ENCODE peak calls at places on chromosomes 13 and 19, in nine cellular contexts. B is psoas muscle; L is left ventricle myocardium inferior; P is SJSA1; A is breast epithelium; Q is lower lobe of right lung; N is bronchial epithelial cell; H is epithelial cell of esophagus; E is CD8-positive, alpha-beta T cell. Z is an unnamed sample.

GRCh38 chr19:17862711-17863519 is 3.2 kb downstream of the RPL18A start:
- DNase-seq in B (no peak), E (no peak), Q (no peak), P (no peak), L (no peak), N (no peak), H (no peak), A (no peak), Z (no peak)

GRCh38 chr13:90201198-90201597 is 1146.3 kb upstream of the MIR17HG start:
- DNase-seq in N (peak), L (no peak), H (peak), A (no peak), E (no peak), B (no peak), P (no peak), Q (no peak), Z (no peak)

GRCh38 chr13:40149611-40150283 is 494.3 kb downstream of the COG6 start:
- DNase-seq in P (peak), H (peak), N (peak), Q (no peak), B (no peak), A (no peak), E (no peak), L (no peak), Z (peak)

GRCh38 chr19:47587295-47587694 is 14.3 kb upstream of the ZNF541 start:
- DNase-seq in B (no peak), L (no peak), N (peak), H (peak), P (peak), A (no peak), Q (no peak), E (no peak), Z (no peak)

GRCh38 chr13:92346046-92346445 is 880.6 kb upstream of the GPC6 start:
- DNase-seq in B (no peak), L (no peak), A (no peak), P (no peak), H (no peak), Q (no peak), E (no peak), N (no peak), Z (no peak)

GRCh38 chr13:26529441-26529840 is 28.0 kb upstream of the WASF3 start:
- DNase-seq in P (peak), E (no peak), L (peak), Q (no peak), H (peak), N (peak), A (no peak), B (peak), Z (peak)

GRCh38 chr19:55257461-55258411 is 1.1 kb downstream of the PPP6R1 start:
- DNase-seq in H (peak), A (no peak), L (no peak), E (no peak), N (no peak), B (no peak), Q (no peak), P (peak), Z (peak)

GRCh38 chr19:6800991-6801396 is 28.5 kb downstream of the VAV1 start:
- DNase-seq in L (no peak), H (peak), E (no peak), Q (no peak), B (no peak), N (peak), A (no peak), P (no peak), Z (no peak)

GRCh38 chr13:51912511-51913225 is 50.9 kb downstream of the CCDC70 start:
- DNase-seq in P (no peak), Q (no peak), A (no peak), N (no peak), B (no peak), E (no peak), L (no peak), H (no peak), Z (no peak)

GRCh38 chr13:75226755-75227435 is 255.1 kb downstream of the TBC1D4 start:
- DNase-seq in Q (no peak), A (no peak), B (no peak), H (peak), P (no peak), L (no peak), N (peak), E (no peak), Z (no peak)

GRCh38 chr13:112777637-112778406 is 88.0 kb downstream of the ATP11A start:
- DNase-seq in Q (peak), P (no peak), E (no peak), L (no peak), H (peak), N (peak), A (no peak), B (no peak), Z (peak)

GRCh38 chr13:28753208-28753892 is 34.6 kb upstream of the SLC46A3 start:
- DNase-seq in P (peak), B (no peak), N (peak), E (no peak), H (peak), L (peak), A (peak), Q (peak), Z (peak)

GRCh38 chr13:32224916-32225315 is 90.2 kb downstream of the ZAR1L start:
- DNase-seq in P (no peak), A (no peak), B (no peak), H (no peak), E (no peak), N (no peak), L (no peak), Q (no peak), Z (no peak)

GRCh38 chr19:44451687-44452086 is 3.4 kb upstream of the ZNF229 start:
- DNase-seq in P (no peak), H (no peak), B (no peak), N (no peak), L (no peak), A (no peak), E (no peak), Q (no peak), Z (no peak)

GRCh38 chr19:33374406-33374703 is 846 bp downstream of the CEBPG start:
- DNase-seq in H (peak), E (no peak), Q (no peak), P (no peak), B (no peak), L (no peak), N (peak), A (no peak), Z (no peak)

GRCh38 chr13:52650731-52651130 is 1.9 kb upstream of the SUGT1 start:
- DNase-seq in E (no peak), H (no peak), L (no peak), A (no peak), Q (no peak), B (no peak), N (no peak), P (no peak), Z (no peak)

GRCh38 chr19:4707956-4708650 is 15.5 kb downstream of the DPP9 start:
- DNase-seq in P (no peak), H (no peak), E (no peak), A (no peak), L (peak), B (peak), N (no peak), Q (no peak), Z (peak)

GRCh38 chr19:49387936-49388372 is at the start of gene KASH5:
- DNase-seq in A (peak), N (peak), Q (peak), L (peak), P (no peak), E (peak), H (peak), B (peak), Z (peak)

DNA sequence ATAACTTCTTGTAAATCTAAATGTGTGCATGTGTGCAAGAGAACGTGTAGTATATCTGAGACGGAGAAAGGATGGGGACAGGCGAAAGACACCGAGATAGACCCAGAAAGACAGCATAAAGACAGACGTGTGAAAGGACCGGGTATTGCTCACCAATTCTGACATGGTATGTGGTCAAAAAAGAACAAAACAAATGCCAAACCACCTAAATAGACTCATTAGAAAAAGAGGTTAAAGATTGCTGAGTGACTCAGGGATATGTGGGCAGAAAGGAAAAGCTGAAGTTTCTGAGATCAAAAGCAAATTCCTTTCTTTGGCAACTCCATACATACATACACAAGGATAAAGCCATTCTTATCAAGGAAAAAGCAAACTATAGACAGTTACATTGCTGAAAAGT is 179.7 kb upstream of the TSC22D1 start:
- DNase-seq in P (peak), N (peak), A (no peak), E (no peak), L (no peak), B (no peak), H (peak), Q (no peak), Z (no peak)
- H3K4me3 ChIP-seq in P (no peak), N (no peak), A (no peak), E (no peak), L (no peak), B (no peak), H (no peak), Q (no peak), Z (no peak)

GRCh38 chr19:39082745-39083598 is 1.2 kb upstream of the ACP7 start:
- DNase-seq in L (no peak), Q (no peak), A (no peak), P (no peak), B (no peak), N (peak), E (no peak), H (peak), Z (no peak)
- H3K4me3 ChIP-seq in L (no peak), Q (no peak), A (peak), P (no peak), B (no peak), N (peak), E (peak), H (peak), Z (no peak)

GRCh38 chr19:41505105-41505504 is 62.1 kb downstream of the ERICH4 start:
- DNase-seq in L (no peak), E (no peak), P (no peak), Q (no peak), A (no peak), B (no peak), H (no peak), N (no peak), Z (no peak)

GRCh38 chr19:41495589-41495988 is 52.6 kb downstream of the ERICH4 start:
- DNase-seq in E (no peak), Q (no peak), P (no peak), L (no peak), B (no peak), A (no peak), H (no peak), N (no peak), Z (no peak)

GRCh38 chr19:41501854-41502253 is 58.9 kb downstream of the ERICH4 start:
- DNase-seq in L (no peak), P (no peak), E (no peak), A (no peak), N (no peak), H (no peak), Q (no peak), B (no peak), Z (no peak)

GRCh38 chr19:41500443-41500842 is 57.5 kb downstream of the ERICH4 start:
- DNase-seq in E (no peak), N (no peak), P (no peak), A (no peak), B (no peak), L (no peak), H (no peak), Q (no peak), Z (no peak)

DNA sequence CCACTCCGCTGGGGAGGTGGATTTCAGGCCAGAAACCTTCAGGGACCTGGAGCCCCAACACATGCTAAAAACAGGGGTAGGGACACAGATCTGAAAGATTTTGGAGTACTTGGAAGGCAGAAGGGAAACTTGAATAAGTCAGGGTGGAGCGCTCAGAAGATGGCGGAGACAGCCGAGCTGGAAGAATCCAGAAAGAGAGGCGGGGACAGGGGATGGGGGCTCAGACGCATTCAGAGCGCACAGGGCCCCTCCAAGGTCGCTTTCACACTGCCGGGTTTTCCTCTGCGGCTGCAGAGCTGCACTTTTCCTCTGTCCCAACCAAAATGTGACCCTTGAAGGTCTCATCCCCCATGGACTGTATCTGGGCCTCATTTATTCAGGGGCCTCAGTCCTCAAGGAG is 56.9 kb downstream of the ERICH4 start:
- DNase-seq in N (no peak), P (no peak), B (no peak), Q (no peak), E (no peak), H (no peak), L (no peak), A (no peak), Z (no peak)
- H3K4me3 ChIP-seq in N (no peak), P (no peak), B (peak), Q (peak), E (no peak), H (no peak), L (peak), A (peak), Z (no peak)

DNA sequence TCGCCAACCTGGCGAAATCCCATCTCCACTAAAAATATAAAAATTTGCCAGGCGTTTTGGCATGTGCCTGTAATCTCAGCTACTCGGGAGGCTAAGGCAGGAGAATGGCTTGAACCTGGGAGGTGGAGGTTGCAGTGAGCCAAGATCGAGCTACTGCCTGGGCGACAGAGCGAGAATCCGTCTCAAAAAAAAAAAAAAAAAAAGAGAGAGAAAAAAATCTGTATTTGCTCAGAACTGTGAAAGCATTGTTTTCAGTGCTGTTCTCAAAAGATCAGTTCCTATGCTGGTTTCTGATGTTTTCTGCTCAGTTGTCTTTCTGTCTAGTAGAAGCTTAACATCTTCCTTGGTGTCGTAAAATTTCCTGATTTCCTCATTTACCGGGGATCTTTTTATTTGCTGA is 2.5 kb downstream of the SF3A2 start:
- DNase-seq in A (no peak), Q (no peak), H (no peak), B (no peak), P (no peak), E (no peak), N (no peak), L (no peak), Z (no peak)
- H3K4me3 ChIP-seq in A (no peak), Q (peak), H (peak), B (peak), P (no peak), E (peak), N (no peak), L (peak), Z (no peak)

GRCh38 chr13:45770886-45771285 is 68.8 kb downstream of the CBY2 start:
- DNase-seq in L (no peak), B (no peak), A (no peak), P (no peak), E (no peak), N (no peak), H (no peak), Q (no peak), Z (no peak)

GRCh38 chr13:45768668-45769067 is 66.5 kb downstream of the CBY2 start:
- DNase-seq in N (no peak), A (no peak), P (no peak), B (no peak), Q (no peak), L (no peak), H (no peak), E (no peak), Z (no peak)

GRCh38 chr13:45765464-45765863 is 63.3 kb downstream of the CBY2 start:
- DNase-seq in H (no peak), N (no peak), L (no peak), A (no peak), P (no peak), B (no peak), E (no peak), Q (no peak), Z (no peak)

GRCh38 chr13:45773236-45773635 is 71.1 kb downstream of the CBY2 start:
- DNase-seq in P (peak), A (no peak), Q (no peak), B (no peak), E (no peak), N (peak), H (peak), L (no peak), Z (no peak)

GRCh38 chr13:45769072-45769471 is 67.0 kb downstream of the CBY2 start:
- DNase-seq in N (no peak), E (no peak), Q (no peak), L (no peak), H (no peak), B (no peak), P (no peak), A (no peak), Z (no peak)
- H3K4me3 ChIP-seq in N (no peak), E (no peak), Q (no peak), L (no peak), H (no peak), B (no peak), P (no peak), A (no peak), Z (no peak)

GRCh38 chr19:46420056-46420455 is 6.7 kb upstream of the CCDC8 start:
- DNase-seq in E (no peak), B (no peak), H (no peak), L (no peak), A (no peak), P (no peak), N (no peak), Q (no peak), Z (no peak)

GRCh38 chr19:46412983-46413261 is 442 bp downstream of the CCDC8 start:
- DNase-seq in Q (no peak), H (no peak), P (no peak), N (no peak), L (no peak), E (no peak), B (no peak), A (no peak), Z (no peak)

GRCh38 chr19:46412034-46412982 is 1.1 kb downstream of the CCDC8 start:
- DNase-seq in A (no peak), P (no peak), L (no peak), N (no peak), E (no peak), B (peak), Q (peak), H (no peak), Z (no peak)

GRCh38 chr19:46413262-46414031 is at the start of gene CCDC8:
- DNase-seq in P (peak), E (no peak), B (peak), L (peak), H (peak), Q (peak), A (peak), N (peak), Z (peak)

GRCh38 chr19:46416077-46416709 is 2.8 kb upstream of the CCDC8 start:
- DNase-seq in H (peak), E (no peak), A (peak), Q (peak), B (peak), P (peak), N (peak), L (peak), Z (peak)
- H3K4me3 ChIP-seq in H (peak), E (no peak), A (peak), Q (peak), B (peak), P (peak), N (peak), L (peak), Z (peak)

GRCh38 chr19:38485541-38486285 is 52.2 kb downstream of the RYR1 start:
- DNase-seq in P (no peak), L (no peak), H (no peak), N (no peak), B (no peak), A (no peak), E (no peak), Q (no peak), Z (no peak)
- H3K4me3 ChIP-seq in P (no peak), L (no peak), H (no peak), N (no peak), B (no peak), A (no peak), E (no peak), Q (no peak), Z (no peak)

DNA sequence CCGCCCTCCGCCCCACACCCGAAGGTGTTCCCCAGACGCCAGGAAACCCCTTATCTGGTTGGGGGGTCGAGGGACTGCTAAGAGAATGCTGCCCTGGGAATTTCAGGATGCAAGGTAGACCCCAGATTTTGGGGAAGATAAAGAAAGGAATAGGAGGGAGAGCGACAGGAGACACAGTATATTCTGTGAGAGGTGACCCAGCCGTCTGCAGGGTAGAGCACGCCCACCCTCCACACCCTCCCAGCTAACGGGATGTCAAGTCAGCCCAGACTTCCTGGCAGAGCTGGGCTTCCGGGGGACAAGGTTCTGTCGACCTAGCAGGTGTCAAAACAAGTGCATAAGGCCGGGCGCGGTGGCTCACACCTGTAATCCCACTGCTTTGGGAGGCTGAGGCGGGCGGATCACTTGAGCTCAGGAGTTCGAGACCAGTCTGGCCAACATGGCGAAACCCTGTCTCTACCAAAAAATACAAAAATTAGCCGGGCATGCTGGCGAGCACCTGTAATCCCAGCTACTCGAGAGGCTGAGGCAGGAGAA is 735 bp upstream of the PRR36 start:
- DNase-seq in A (no peak), B (no peak), E (no peak), P (no peak), Q (no peak), L (no peak), H (no peak), N (no peak), Z (no peak)
- H3K4me3 ChIP-seq in A (peak), B (no peak), E (peak), P (no peak), Q (peak), L (peak), H (no peak), N (no peak), Z (no peak)

Z was measured in adrenal gland.